ENCODE peak calls at places on chromosome 3, in nine cellular contexts. Q is colonic mucosa, S is OCI-LY7, Y is PC-3, R is lower lobe of right lung, L is H9, P is left ventricle myocardium inferior, K is A549, N is cardiac muscle cell. O is an unnamed sample.

GRCh38 chr3:16307832-16308531 is 43.0 kb downstream of the OXNAD1 start:
- DNase-seq in S (no peak), R (no peak), N (no peak), K (no peak), P (no peak), Y (no peak), L (no peak), Q (peak; percentile 2), O (no peak)

GRCh38 chr3:4898454-4899313 is 80.6 kb upstream of the BHLHE40 start:
- DNase-seq in K (no peak), N (no peak), Q (no peak), P (no peak), L (no peak), Y (peak; percentile 55), R (no peak), S (no peak), O (no peak)

GRCh38 chr3:166860217-166860616 is 519.9 kb downstream of the ZBBX start:
- DNase-seq in Y (no peak), R (no peak), L (no peak), N (no peak), S (no peak), K (no peak), Q (no peak), P (no peak), O (no peak)

GRCh38 chr3:138173769-138174420 is 826 bp downstream of the DBR1 start:
- DNase-seq in N (no peak), S (peak; percentile 14), L (no peak), R (no peak), K (no peak), Q (no peak), P (no peak), Y (no peak), O (no peak)

GRCh38 chr3:179837374-179837773 is 184.5 kb downstream of the USP13 start:
- DNase-seq in N (no peak), K (no peak), Q (no peak), R (no peak), Y (no peak), P (no peak), L (no peak), S (no peak), O (no peak)

GRCh38 chr3:81277853-81278252 is 483.6 kb downstream of the GBE1 start:
- DNase-seq in K (no peak), P (no peak), Q (no peak), L (no peak), N (no peak), S (no peak), R (no peak), Y (peak; percentile 42), O (no peak)

GRCh38 chr3:23785097-23785645 is 20.6 kb upstream of the UBE2E1 start:
- DNase-seq in Y (no peak), Q (no peak), P (no peak), R (no peak), S (no peak), L (no peak), K (no peak), N (no peak), O (no peak)

GRCh38 chr3:41199866-41200668 is 762 bp downstream of the CTNNB1 start:
- DNase-seq in S (peak; percentile 63), Y (peak; percentile 46), L (peak; percentile 63), K (peak; percentile 33), N (no peak), P (peak; percentile 37), Q (peak; percentile 46), R (peak; percentile 53), O (peak; percentile 33)

GRCh38 chr3:178561239-178561638 is 25.0 kb downstream of the KCNMB2 start:
- DNase-seq in N (no peak), Q (no peak), Y (no peak), L (no peak), P (no peak), K (no peak), S (no peak), R (no peak), O (peak; percentile 21)

GRCh38 chr3:101340591-101340990 is 20.2 kb upstream of the IMPG2 start:
- DNase-seq in R (no peak), S (no peak), Q (no peak), P (no peak), Y (peak; percentile 68), K (no peak), N (no peak), L (no peak), O (no peak)

GRCh38 chr3:88362428-88362827 is 212.7 kb downstream of the C3orf38 start:
- DNase-seq in Q (peak; percentile 16), S (no peak), N (no peak), P (no peak), Y (peak; percentile 51), R (no peak), K (no peak), L (no peak), O (no peak)

GRCh38 chr3:35183915-35184675 is 455.2 kb upstream of the ARPP21 start:
- DNase-seq in S (no peak), N (no peak), P (no peak), K (no peak), Y (no peak), Q (no peak), L (no peak), R (no peak), O (no peak)

GRCh38 chr3:26653811-26654379 is 31.3 kb downstream of the LRRC3B start:
- DNase-seq in Y (no peak), R (no peak), N (no peak), K (no peak), P (no peak), L (no peak), Q (no peak), S (no peak), O (no peak)

GRCh38 chr3:15979490-15979889 is 181.7 kb upstream of the ANKRD28 start:
- DNase-seq in N (no peak), P (no peak), K (no peak), Y (peak; percentile 19), S (no peak), R (no peak), L (no peak), Q (no peak), O (no peak)

GRCh38 chr3:141482250-141482937 is 4.4 kb upstream of the RASA2 start:
- DNase-seq in S (no peak), K (peak; percentile 75), Y (peak; percentile 73), Q (no peak), P (no peak), L (no peak), N (no peak), R (no peak), O (no peak)

GRCh38 chr3:68866157-68866556 is 66.2 kb downstream of the TAFA4 start:
- DNase-seq in R (no peak), P (no peak), S (no peak), Q (no peak), Y (no peak), N (no peak), L (no peak), K (no peak), O (no peak)

GRCh38 chr3:59818033-59818936 is 768.5 kb upstream of the CFAP20DC start:
- DNase-seq in Y (peak; percentile 96), K (peak; percentile 31), R (peak; percentile 76), P (peak; percentile 87), L (no peak), Q (peak; percentile 78), N (no peak), S (no peak), O (peak; percentile 83)
- H3K27ac ChIP-seq in Y (peak overlapping the region; percentile 98), K (peak overlapping the region; percentile 76), R (no peak overlapping the region), P (peak overlapping the region; percentile 58), L (no peak overlapping the region), Q (no peak overlapping the region), N (no peak overlapping the region), S (no peak overlapping the region), O (peak overlapping the region; percentile 49)

DNA sequence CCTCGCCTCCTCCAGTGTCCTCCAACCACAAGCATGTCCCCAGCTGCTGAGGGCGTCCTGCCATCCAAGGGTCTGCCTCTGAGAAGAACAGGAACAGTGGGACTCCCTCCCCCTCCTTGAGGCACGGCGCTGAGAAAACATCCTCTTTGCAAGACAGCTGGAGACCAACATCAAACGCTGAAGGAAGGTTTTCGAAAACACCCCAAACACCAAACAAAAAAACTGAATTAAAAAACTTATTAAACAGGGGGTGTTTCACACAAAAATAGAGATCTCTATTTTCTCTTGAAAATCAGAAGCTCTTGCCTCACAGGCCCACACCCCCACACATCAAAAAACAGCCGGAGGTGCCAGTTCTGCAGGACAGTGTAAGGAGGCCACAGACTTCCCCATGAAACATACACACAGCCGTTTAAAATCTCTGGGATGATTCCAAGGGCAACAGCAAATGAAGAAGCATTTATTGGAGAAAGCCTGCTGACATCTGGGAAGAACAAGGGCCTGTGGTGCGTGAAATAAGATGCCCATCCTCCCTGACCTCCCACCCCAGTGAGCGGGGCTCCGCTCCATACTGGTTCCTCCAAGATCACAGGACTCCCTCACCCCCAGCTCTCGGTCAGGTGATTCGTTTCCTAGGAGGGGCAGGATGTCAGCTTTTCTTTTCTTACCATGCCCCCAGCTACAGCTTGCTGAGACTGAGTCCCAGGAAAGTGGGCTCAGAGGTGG is 71.3 kb downstream of the NUP210 start:
- DNase-seq in N (no peak), L (peak; percentile 67), Y (no peak), Q (no peak), R (no peak), S (no peak), P (no peak), K (no peak), O (no peak)
- H3K4me1 ChIP-seq in N (peaks cover 12% of the 10 kb centered on the region), L (peaks cover 24% of the 10 kb centered on the region), Y (peaks cover 8% of the 10 kb centered on the region), Q (no peaks in the 10 kb centered on the region), R (peaks cover 10% of the 10 kb centered on the region), S (peaks cover 11% of the 10 kb centered on the region), P (peaks cover 10% of the 10 kb centered on the region), K (peaks cover 12% of the 10 kb centered on the region), O (no peaks in the 10 kb centered on the region)

DNA sequence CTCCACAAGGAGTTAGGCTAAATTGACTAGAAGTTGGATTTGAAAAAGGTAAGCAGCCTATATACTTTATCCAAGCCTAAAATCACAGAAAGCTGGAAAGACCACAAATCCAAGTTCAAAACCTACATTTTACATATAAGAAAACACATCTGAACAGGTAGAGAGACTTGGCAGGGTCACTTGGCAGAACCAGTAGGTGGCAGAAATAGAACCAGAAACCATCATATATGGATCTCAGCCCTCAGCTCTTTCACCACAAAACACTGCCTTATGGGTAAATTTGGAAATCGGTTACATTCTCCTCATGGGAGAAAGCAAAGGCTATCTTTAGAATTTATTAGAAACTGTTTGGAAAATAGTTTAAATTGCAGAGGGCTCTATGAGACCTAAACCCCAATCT is 44.2 kb downstream of the MKRN2 start:
- DNase-seq in S (no peak), L (no peak), Q (no peak), N (no peak), K (peak; percentile 21), R (no peak), P (no peak), Y (peak; percentile 28), O (no peak)
- TF ChIP-seq CTCF in S (peak; percentile 43), L (peak; percentile 10), Q (peak; percentile 18), N (peak; percentile 21), K (no peak), R (no peak), P (peak; percentile 36), Y (peak; percentile 52), O (no peak)

GRCh38 chr3:45947361-45947760 is 4.1 kb downstream of the CXCR6 start:
- DNase-seq in S (no peak), N (no peak), Q (no peak), Y (no peak), L (no peak), K (no peak), P (no peak), R (no peak), O (no peak)
- H3K27ac ChIP-seq in S (no peak overlapping the region), N (no peak overlapping the region), Q (no peak overlapping the region), Y (no peak overlapping the region), L (no peak overlapping the region), K (no peak overlapping the region), P (peak overlapping the region; percentile 59), R (no peak overlapping the region), O (peak overlapping the region; percentile 64)